ENCODE peak calls at places on chromosomes 13 and 19, in five cellular contexts. One of them, this sample, is unnamed.

GRCh38 chr19:49555600-49556411 is 24.6 kb downstream of the NOSIP start:
- DNase-seq in HEK293T: peak; percentile 74
- DNase-seq in HAP-1: peak; percentile 79
- DNase-seq in tibial nerve: peak; percentile 62
- DNase-seq in amygdala: no peak
- DNase-seq in this sample: no peak

GRCh38 chr19:8459520-8460260 is 14.9 kb downstream of the HNRNPM start:
- DNase-seq in HEK293T: no peak
- DNase-seq in HAP-1: no peak
- DNase-seq in tibial nerve: no peak
- DNase-seq in amygdala: no peak
- DNase-seq in this sample: peak; percentile 56

GRCh38 chr19:16888629-16889371 is at the start of gene F2RL3:
- DNase-seq in HEK293T: no peak
- DNase-seq in HAP-1: no peak
- DNase-seq in tibial nerve: no peak
- DNase-seq in amygdala: no peak
- DNase-seq in this sample: no peak

GRCh38 chr19:1343026-1343425 is 40.7 kb upstream of the NDUFS7 start:
- DNase-seq in HEK293T: no peak
- DNase-seq in HAP-1: no peak
- DNase-seq in tibial nerve: no peak
- DNase-seq in amygdala: no peak
- DNase-seq in this sample: no peak

GRCh38 chr19:40576181-40576584 is 490 bp upstream of the SHKBP1 start:
- DNase-seq in HEK293T: peak; percentile 23
- DNase-seq in HAP-1: peak; percentile 67
- DNase-seq in tibial nerve: no peak
- DNase-seq in amygdala: no peak
- DNase-seq in this sample: no peak

GRCh38 chr13:53001871-53002270 is 26.7 kb upstream of the OLFM4 start:
- DNase-seq in HEK293T: no peak
- DNase-seq in HAP-1: no peak
- DNase-seq in tibial nerve: no peak
- DNase-seq in amygdala: no peak
- DNase-seq in this sample: no peak

GRCh38 chr13:85654227-85654626 is 145.0 kb downstream of the SLITRK6 start:
- DNase-seq in HEK293T: no peak
- DNase-seq in HAP-1: no peak
- DNase-seq in tibial nerve: no peak
- DNase-seq in amygdala: no peak
- DNase-seq in this sample: no peak

GRCh38 chr13:76991432-76991795 is 467 bp upstream of the CLN5 start:
- DNase-seq in HEK293T: no peak
- DNase-seq in HAP-1: no peak
- DNase-seq in tibial nerve: no peak
- DNase-seq in amygdala: no peak
- DNase-seq in this sample: no peak

GRCh38 chr13:39603424-39603947 is 493 bp upstream of the LHFPL6 start:
- DNase-seq in HEK293T: no peak
- DNase-seq in HAP-1: peak; percentile 49
- DNase-seq in tibial nerve: no peak
- DNase-seq in amygdala: no peak
- DNase-seq in this sample: no peak

GRCh38 chr19:52498571-52498970 is 28.9 kb upstream of the ZNF808 start:
- DNase-seq in HEK293T: no peak
- DNase-seq in HAP-1: no peak
- DNase-seq in tibial nerve: no peak
- DNase-seq in amygdala: no peak
- DNase-seq in this sample: no peak

GRCh38 chr19:50636317-50637085 is 3.2 kb downstream of the SYT3 start:
- DNase-seq in HEK293T: no peak
- DNase-seq in HAP-1: no peak
- DNase-seq in tibial nerve: no peak
- DNase-seq in amygdala: no peak
- DNase-seq in this sample: no peak

GRCh38 chr13:95201814-95202521 is 99.3 kb downstream of the ABCC4 start:
- DNase-seq in HEK293T: no peak
- DNase-seq in HAP-1: no peak
- DNase-seq in tibial nerve: no peak
- DNase-seq in amygdala: no peak
- DNase-seq in this sample: peak; percentile 40

This sample was measured in non-pigmented ciliary epithelial cell.